ENCODE peak calls at places on chromosomes 7 and 10, in seven cellular contexts. One of them, this sample, is unnamed.
A peak's percentile ranks its signal among the peaks of the same experiment; 100 is the strongest.

GRCh38 chr7:14507617-14508016 is 394.9 kb downstream of the DGKB start:
- DNase-seq in H1: no peak
- DNase-seq in K562: no peak
- DNase-seq in HCT116: no peak
- DNase-seq in SK-N-SH: no peak
- DNase-seq in HepG2: no peak
- DNase-seq in GM12878: no peak
- DNase-seq in this sample: peak; percentile 21

GRCh38 chr7:101138149-101138870 is 11.4 kb downstream of the SERPINE1 start:
- DNase-seq in GM12878: peak; percentile 79
- DNase-seq in HCT116: peak; percentile 97
- DNase-seq in SK-N-SH: peak; percentile 88
- DNase-seq in HepG2: peak; percentile 90
- DNase-seq in K562: peak; percentile 98
- DNase-seq in H1: no peak
- DNase-seq in this sample: no peak

GRCh38 chr10:52778511-52779392 is 6.2 kb upstream of the MBL2 start:
- DNase-seq in SK-N-SH: peak; percentile 30
- DNase-seq in HepG2: peak; percentile 41
- DNase-seq in K562: peak; percentile 34
- DNase-seq in GM12878: no peak
- DNase-seq in H1: peak; percentile 21
- DNase-seq in HCT116: peak; percentile 24
- DNase-seq in this sample: no peak

GRCh38 chr10:79159141-79159619 is 90.4 kb downstream of the ZMIZ1 start:
- DNase-seq in HepG2: no peak
- DNase-seq in K562: no peak
- DNase-seq in GM12878: no peak
- DNase-seq in HCT116: no peak
- DNase-seq in H1: no peak
- DNase-seq in SK-N-SH: peak; percentile 76
- DNase-seq in this sample: no peak

GRCh38 chr10:26474062-26474461 is 35.9 kb downstream of the APBB1IP start:
- DNase-seq in SK-N-SH: no peak
- DNase-seq in K562: no peak
- DNase-seq in HepG2: no peak
- DNase-seq in HCT116: no peak
- DNase-seq in GM12878: no peak
- DNase-seq in H1: no peak
- DNase-seq in this sample: no peak

GRCh38 chr7:105016083-105017075 is 2.4 kb downstream of the KMT2E start:
- DNase-seq in HepG2: no peak
- DNase-seq in HCT116: no peak
- DNase-seq in SK-N-SH: no peak
- DNase-seq in K562: no peak
- DNase-seq in GM12878: no peak
- DNase-seq in H1: no peak
- DNase-seq in this sample: no peak

GRCh38 chr10:106436123-106436740 is 728.3 kb downstream of the SORCS1 start:
- DNase-seq in HepG2: no peak
- DNase-seq in K562: no peak
- DNase-seq in HCT116: no peak
- DNase-seq in H1: no peak
- DNase-seq in GM12878: no peak
- DNase-seq in SK-N-SH: no peak
- DNase-seq in this sample: no peak

GRCh38 chr7:137975768-137976167 is 26.1 kb downstream of the CREB3L2 start:
- DNase-seq in HCT116: no peak
- DNase-seq in K562: no peak
- DNase-seq in H1: no peak
- DNase-seq in SK-N-SH: no peak
- DNase-seq in HepG2: no peak
- DNase-seq in GM12878: no peak
- DNase-seq in this sample: no peak

GRCh38 chr7:5872326-5872725 is 8.3 kb upstream of the OCM start:
- DNase-seq in K562: no peak
- DNase-seq in HepG2: no peak
- DNase-seq in SK-N-SH: no peak
- DNase-seq in H1: no peak
- DNase-seq in GM12878: no peak
- DNase-seq in HCT116: no peak
- DNase-seq in this sample: no peak

GRCh38 chr10:87092861-87093460 is 1.7 kb downstream of the GLUD1 start:
- DNase-seq in HepG2: peak; percentile 89
- DNase-seq in SK-N-SH: no peak
- DNase-seq in GM12878: peak; percentile 42
- DNase-seq in H1: no peak
- DNase-seq in K562: peak; percentile 66
- DNase-seq in HCT116: no peak
- DNase-seq in this sample: peak; percentile 95

GRCh38 chr10:113907166-113907565 is 52.7 kb downstream of the NHLRC2 start:
- DNase-seq in HCT116: no peak
- DNase-seq in HepG2: no peak
- DNase-seq in GM12878: no peak
- DNase-seq in SK-N-SH: no peak
- DNase-seq in H1: no peak
- DNase-seq in K562: no peak
- DNase-seq in this sample: no peak

GRCh38 chr10:131561897-131562296 is 250.4 kb upstream of the TCERG1L start:
- DNase-seq in GM12878: no peak
- DNase-seq in H1: no peak
- DNase-seq in HepG2: no peak
- DNase-seq in HCT116: no peak
- DNase-seq in K562: no peak
- DNase-seq in SK-N-SH: no peak
- DNase-seq in this sample: no peak

GRCh38 chr7:47584128-47584865 is 2.4 kb upstream of the TNS3 start:
- DNase-seq in HCT116: no peak
- DNase-seq in H1: no peak
- DNase-seq in HepG2: no peak
- DNase-seq in SK-N-SH: no peak
- DNase-seq in K562: no peak
- DNase-seq in GM12878: no peak
- DNase-seq in this sample: no peak

GRCh38 chr10:132547421-132547861 is 9.9 kb downstream of the INPP5A start:
- DNase-seq in SK-N-SH: no peak
- DNase-seq in HepG2: no peak
- DNase-seq in HCT116: no peak
- DNase-seq in GM12878: no peak
- DNase-seq in H1: no peak
- DNase-seq in K562: no peak
- DNase-seq in this sample: no peak

GRCh38 chr7:78225534-78225933 is 427.0 kb downstream of the PHTF2 start:
- DNase-seq in HepG2: no peak
- DNase-seq in SK-N-SH: no peak
- DNase-seq in H1: no peak
- DNase-seq in GM12878: no peak
- DNase-seq in K562: no peak
- DNase-seq in HCT116: no peak
- DNase-seq in this sample: no peak

GRCh38 chr10:104080762-104081161 is 4.9 kb downstream of the COL17A1 start:
- DNase-seq in H1: no peak
- DNase-seq in HepG2: peak; percentile 28
- DNase-seq in SK-N-SH: peak; percentile 35
- DNase-seq in GM12878: no peak
- DNase-seq in K562: peak; percentile 31
- DNase-seq in HCT116: peak; percentile 59
- DNase-seq in this sample: no peak

GRCh38 chr10:22697101-22697500 is 17.3 kb downstream of the PIP4K2A start:
- DNase-seq in K562: no peak
- DNase-seq in HCT116: no peak
- DNase-seq in GM12878: no peak
- DNase-seq in HepG2: no peak
- DNase-seq in SK-N-SH: no peak
- DNase-seq in H1: no peak
- DNase-seq in this sample: no peak

GRCh38 chr10:22690614-22691431 is 23.6 kb downstream of the PIP4K2A start:
- DNase-seq in SK-N-SH: no peak
- DNase-seq in K562: no peak
- DNase-seq in H1: peak; percentile 51
- DNase-seq in HCT116: no peak
- DNase-seq in GM12878: no peak
- DNase-seq in HepG2: no peak
- DNase-seq in this sample: no peak

GRCh38 chr10:22693860-22694259 is 20.5 kb downstream of the PIP4K2A start:
- DNase-seq in HCT116: no peak
- DNase-seq in H1: no peak
- DNase-seq in SK-N-SH: no peak
- DNase-seq in K562: no peak
- DNase-seq in HepG2: no peak
- DNase-seq in GM12878: no peak
- DNase-seq in this sample: no peak

GRCh38 chr10:22690158-22690557 is 24.2 kb downstream of the PIP4K2A start:
- DNase-seq in HepG2: no peak
- DNase-seq in SK-N-SH: no peak
- DNase-seq in H1: no peak
- DNase-seq in HCT116: no peak
- DNase-seq in K562: no peak
- DNase-seq in GM12878: no peak
- DNase-seq in this sample: no peak

DNA sequence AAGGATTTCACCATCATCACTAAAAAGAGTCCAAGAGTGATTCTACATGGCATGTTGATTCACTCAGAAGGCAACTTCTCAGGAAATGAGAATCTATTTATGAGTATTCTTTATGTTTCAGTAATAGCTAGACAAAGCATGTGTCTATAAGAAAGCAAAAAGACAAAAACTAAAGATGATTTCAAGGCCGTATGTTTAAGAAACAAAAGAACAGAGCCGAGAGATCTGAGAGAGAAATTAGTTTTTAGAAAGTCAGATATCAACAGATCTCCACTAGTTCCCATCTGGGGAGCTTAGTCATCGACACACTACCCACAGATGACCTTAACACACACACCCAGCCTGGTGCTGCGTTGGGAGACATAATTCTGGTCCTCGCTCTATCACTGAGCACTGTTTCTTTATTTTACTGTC is 21.0 kb downstream of the PIP4K2A start:
- DNase-seq in HCT116: no peak
- DNase-seq in H1: no peak
- DNase-seq in HepG2: no peak
- DNase-seq in K562: peak; percentile 82
- DNase-seq in GM12878: no peak
- DNase-seq in SK-N-SH: no peak
- DNase-seq in this sample: no peak
- TF ChIP-seq JUND in HCT116: no peak
- TF ChIP-seq JUND in H1: no peak
- TF ChIP-seq JUND in HepG2: no peak
- TF ChIP-seq JUND in K562: peak; percentile 90
- TF ChIP-seq JUND in GM12878: no peak
- TF ChIP-seq JUND in SK-N-SH: peak; percentile 36
- TF ChIP-seq JUND in this sample: no peak

GRCh38 chr10:72779874-72780273 is 87.9 kb downstream of the MCU start:
- DNase-seq in HCT116: no peak
- DNase-seq in H1: no peak
- DNase-seq in K562: no peak
- DNase-seq in SK-N-SH: no peak
- DNase-seq in GM12878: no peak
- DNase-seq in HepG2: no peak
- DNase-seq in this sample: no peak

GRCh38 chr10:72785422-72785818 is 93.5 kb downstream of the MCU start:
- DNase-seq in HepG2: no peak
- DNase-seq in SK-N-SH: no peak
- DNase-seq in H1: no peak
- DNase-seq in K562: no peak
- DNase-seq in HCT116: no peak
- DNase-seq in GM12878: no peak
- DNase-seq in this sample: no peak

GRCh38 chr10:72783290-72783689 is 91.3 kb downstream of the MCU start:
- DNase-seq in HCT116: no peak
- DNase-seq in HepG2: no peak
- DNase-seq in GM12878: no peak
- DNase-seq in SK-N-SH: no peak
- DNase-seq in K562: no peak
- DNase-seq in H1: no peak
- DNase-seq in this sample: no peak

GRCh38 chr10:72790216-72790990 is 98.5 kb downstream of the MCU start:
- DNase-seq in H1: no peak
- DNase-seq in K562: no peak
- DNase-seq in HCT116: no peak
- DNase-seq in SK-N-SH: no peak
- DNase-seq in HepG2: no peak
- DNase-seq in GM12878: no peak
- DNase-seq in this sample: no peak

GRCh38 chr10:72784551-72785421 is 92.8 kb downstream of the MCU start:
- DNase-seq in SK-N-SH: no peak
- DNase-seq in K562: peak; percentile 23
- DNase-seq in H1: no peak
- DNase-seq in HepG2: no peak
- DNase-seq in HCT116: peak; percentile 21
- DNase-seq in GM12878: no peak
- DNase-seq in this sample: peak; percentile 5
- TF ChIP-seq JUND in SK-N-SH: no peak
- TF ChIP-seq JUND in K562: no peak
- TF ChIP-seq JUND in H1: peak; percentile 49
- TF ChIP-seq JUND in HepG2: no peak
- TF ChIP-seq JUND in HCT116: no peak
- TF ChIP-seq JUND in GM12878: no peak
- TF ChIP-seq JUND in this sample: no peak

GRCh38 chr7:121540138-121540537 is 144.0 kb upstream of the FAM3C start:
- DNase-seq in HepG2: no peak
- DNase-seq in H1: no peak
- DNase-seq in K562: no peak
- DNase-seq in GM12878: no peak
- DNase-seq in HCT116: no peak
- DNase-seq in SK-N-SH: no peak
- DNase-seq in this sample: no peak

GRCh38 chr7:121531175-121532070 is 135.3 kb upstream of the FAM3C start:
- DNase-seq in SK-N-SH: no peak
- DNase-seq in H1: no peak
- DNase-seq in GM12878: no peak
- DNase-seq in K562: no peak
- DNase-seq in HepG2: no peak
- DNase-seq in HCT116: no peak
- DNase-seq in this sample: no peak

GRCh38 chr7:121541457-121541856 is 145.3 kb upstream of the FAM3C start:
- DNase-seq in H1: no peak
- DNase-seq in K562: no peak
- DNase-seq in HCT116: no peak
- DNase-seq in HepG2: no peak
- DNase-seq in SK-N-SH: no peak
- DNase-seq in GM12878: no peak
- DNase-seq in this sample: no peak

DNA sequence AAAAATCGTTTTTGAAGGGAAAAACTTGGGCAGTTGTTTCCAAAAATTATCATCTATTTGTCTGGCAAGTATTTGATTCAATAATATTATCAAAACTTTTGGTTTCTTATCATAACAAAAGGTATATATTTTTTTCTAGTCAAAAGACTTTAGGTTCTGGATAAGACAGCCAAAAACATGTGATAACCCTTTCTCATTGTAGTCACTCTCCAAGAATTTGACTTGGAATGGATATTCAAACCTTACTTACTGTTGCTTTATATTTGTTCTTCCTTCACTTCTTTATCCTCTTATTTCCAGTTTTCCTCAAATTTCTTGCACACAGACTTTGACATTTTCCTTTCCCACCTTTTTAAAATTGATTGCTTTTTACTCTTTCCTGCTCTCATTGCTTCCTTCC is 140.9 kb upstream of the FAM3C start:
- DNase-seq in HepG2: no peak
- DNase-seq in HCT116: no peak
- DNase-seq in H1: no peak
- DNase-seq in K562: no peak
- DNase-seq in SK-N-SH: no peak
- DNase-seq in GM12878: no peak
- DNase-seq in this sample: no peak
- TF ChIP-seq JUND in HepG2: no peak
- TF ChIP-seq JUND in HCT116: no peak
- TF ChIP-seq JUND in H1: no peak
- TF ChIP-seq JUND in K562: no peak
- TF ChIP-seq JUND in SK-N-SH: peak; percentile 31
- TF ChIP-seq JUND in GM12878: no peak
- TF ChIP-seq JUND in this sample: no peak

GRCh38 chr10:28300027-28300426 is 2.8 kb downstream of the MPP7 start:
- DNase-seq in H1: no peak
- DNase-seq in HCT116: no peak
- DNase-seq in HepG2: no peak
- DNase-seq in GM12878: no peak
- DNase-seq in SK-N-SH: no peak
- DNase-seq in K562: peak; percentile 5
- DNase-seq in this sample: no peak
- TF ChIP-seq JUND in H1: no peak
- TF ChIP-seq JUND in HCT116: no peak
- TF ChIP-seq JUND in HepG2: no peak
- TF ChIP-seq JUND in GM12878: no peak
- TF ChIP-seq JUND in SK-N-SH: no peak
- TF ChIP-seq JUND in K562: no peak
- TF ChIP-seq JUND in this sample: no peak